ENCODE peak calls at places on chromosomes 3 and 15, in four cellular contexts. G, B, V and I are unnamed samples.

GRCh38 chr3:23073721-23074300 is 129.3 kb upstream of the UBE2E2 start:
- DNase-seq in G (no peak), B (no peak), V (no peak), I (no peak)

GRCh38 chr3:27360113-27361078 is 8.8 kb downstream of the NEK10 start:
- DNase-seq in G (peak; percentile 44), B (no peak), V (peak; percentile 54), I (no peak)

GRCh38 chr15:83658406-83658805 is 4.5 kb downstream of the ADAMTSL3 start:
- DNase-seq in G (no peak), B (no peak), V (no peak), I (no peak)

GRCh38 chr3:175002732-175003143 is 143.6 kb downstream of the NAALADL2 start:
- DNase-seq in G (peak; percentile 99), B (no peak), V (no peak), I (no peak)

GRCh38 chr3:150995510-150995909 is 23.0 kb upstream of the CLRN1 start:
- DNase-seq in G (no peak), B (no peak), V (no peak), I (no peak)

GRCh38 chr3:187667526-187667925 is 2.7 kb downstream of the SST start:
- DNase-seq in G (no peak), B (no peak), V (no peak), I (no peak)

GRCh38 chr15:68220967-68221366 is 8.6 kb downstream of the CLN6 start:
- DNase-seq in G (no peak), B (no peak), V (no peak), I (no peak)

GRCh38 chr15:73908030-73908821 is 18.0 kb upstream of the LOXL1 start:
- DNase-seq in G (peak; percentile 64), B (peak; percentile 77), V (peak; percentile 54), I (peak; percentile 5)

GRCh38 chr15:73838795-73839565 is 34.4 kb upstream of the TBC1D21 start:
- DNase-seq in G (no peak), B (no peak), V (no peak), I (no peak)

GRCh38 chr3:128080323-128080898 is 28.2 kb downstream of the SEC61A1 start:
- DNase-seq in G (peak; percentile 98), B (no peak), V (no peak), I (no peak)

GRCh38 chr15:79629687-79630086 is 197.6 kb downstream of the MINAR1 start:
- DNase-seq in G (peak; percentile 41), B (no peak), V (no peak), I (no peak)

GRCh38 chr3:197513953-197514785 is 41.6 kb downstream of the BDH1 start:
- DNase-seq in G (no peak), B (no peak), V (no peak), I (no peak)

GRCh38 chr3:46100812-46101211 is 73.5 kb upstream of the XCR1 start:
- DNase-seq in G (no peak), B (no peak), V (no peak), I (no peak)
- H3K27ac ChIP-seq in G (no peak overlapping the region), B (no peak overlapping the region), V (no peak overlapping the region), I (peak overlapping the region; percentile 61)

DNA sequence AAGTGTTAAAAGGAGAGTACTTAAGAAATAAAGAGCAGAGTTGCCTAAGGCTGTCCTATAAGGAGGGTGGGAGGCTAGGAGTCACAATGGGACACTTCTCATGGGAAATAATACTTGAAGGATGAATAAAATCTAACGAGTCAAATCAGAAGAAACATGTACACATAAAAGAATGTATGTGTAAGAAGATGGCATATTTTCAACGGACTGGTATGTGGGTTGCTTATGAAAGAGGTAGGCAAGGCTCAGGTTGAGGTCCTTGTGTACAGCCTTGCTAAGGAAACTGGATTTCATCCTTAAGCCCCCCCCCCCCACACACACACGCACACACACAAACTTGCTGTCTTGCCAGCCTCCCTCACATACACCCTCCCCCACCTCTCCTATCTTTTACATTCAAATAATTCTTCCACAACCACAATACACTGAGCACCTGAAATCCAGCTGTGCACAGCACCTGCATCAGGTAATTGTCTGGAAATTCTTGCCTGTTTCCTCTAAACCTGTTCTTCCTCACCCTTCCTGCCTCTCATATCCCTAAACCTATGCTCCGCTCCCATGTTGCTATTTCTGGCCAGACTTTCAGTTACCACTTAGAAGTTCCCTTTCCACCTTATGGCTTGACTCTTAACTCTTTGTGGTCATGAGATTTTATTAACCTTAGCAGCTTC is 79.2 kb downstream of the FMN1 start:
- DNase-seq in G (peak; percentile 67), B (no peak), V (no peak), I (no peak)
- TF ChIP-seq POLR2A in G (no peak), B (no peak), V (no peak), I (no peak)

GRCh38 chr3:34106379-34106778 is 307.9 kb downstream of the PDCD6IP start:
- DNase-seq in G (no peak), B (no peak), V (no peak), I (no peak)

GRCh38 chr3:34107669-34108068 is 309.2 kb downstream of the PDCD6IP start:
- DNase-seq in G (no peak), B (no peak), V (no peak), I (no peak)

GRCh38 chr3:34106879-34107278 is 308.4 kb downstream of the PDCD6IP start:
- DNase-seq in G (no peak), B (no peak), V (no peak), I (no peak)

DNA sequence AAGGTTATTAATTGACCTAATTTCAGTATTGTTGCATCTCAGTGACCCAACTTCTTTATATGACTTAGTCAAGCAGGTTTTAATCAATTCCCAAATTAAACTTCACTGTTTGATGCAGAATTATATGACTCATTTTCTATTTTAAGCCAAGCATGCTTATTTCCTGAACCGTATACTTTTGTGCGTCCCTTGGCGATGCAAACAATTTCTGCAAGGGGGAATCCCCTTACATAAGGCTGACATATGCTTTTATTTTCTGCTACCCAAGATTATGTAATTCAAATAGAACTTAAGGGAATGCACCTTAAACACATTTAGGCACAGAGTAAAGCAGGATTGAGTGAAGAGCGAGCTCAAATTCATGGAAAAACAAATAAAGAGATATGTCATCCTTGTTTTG is 303.9 kb downstream of the PDCD6IP start:
- DNase-seq in G (no peak), B (no peak), V (no peak), I (no peak)
- H3K27ac ChIP-seq in G (no peak overlapping the region), B (no peak overlapping the region), V (no peak overlapping the region), I (no peak overlapping the region)

DNA sequence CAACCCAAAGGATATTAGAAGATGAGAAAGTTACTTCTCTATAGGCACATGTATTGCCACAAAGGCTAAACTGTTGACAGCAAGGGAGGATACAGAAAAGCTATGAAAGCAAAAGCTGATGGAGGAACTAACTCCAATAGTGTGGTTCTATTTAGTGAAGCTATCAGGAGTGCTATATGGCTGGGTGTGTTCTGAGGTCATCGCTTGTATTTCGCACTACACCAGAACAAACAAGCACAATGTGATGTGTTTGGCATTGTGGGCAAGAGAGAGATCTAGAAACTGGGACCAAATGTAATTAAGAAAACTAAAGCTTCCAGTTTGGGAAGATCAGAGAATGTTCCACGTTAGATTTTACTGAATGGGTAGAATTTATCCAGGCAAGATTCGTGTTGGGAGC is 220.4 kb upstream of the UMPS start:
- DNase-seq in G (no peak), B (no peak), V (no peak), I (no peak)
- TF ChIP-seq POLR2A in G (no peak), B (no peak), V (no peak), I (no peak)

GRCh38 chr3:61725851-61726333 is 164.5 kb downstream of the PTPRG start:
- DNase-seq in G (peak; percentile 84), B (no peak), V (no peak), I (no peak)
- H3K27ac ChIP-seq in G (no peak overlapping the region), B (no peak overlapping the region), V (no peak overlapping the region), I (no peak overlapping the region)